ENCODE peak calls at places on chromosomes 7 and 10, in seven cellular contexts. T is mesenchymal stem cell, G is H9, D is mesendoderm, K is H1, P is IMR-90, E is neuronal stem cell. N is an unnamed sample.

GRCh38 chr7:38975944-38976392 is 1.7 kb upstream of the POU6F2 start:
- DNase-seq in T (no peak), G (peak; percentile 76), D (peak; percentile 54), K (peak; percentile 27), P (no peak), E (peak; percentile 51), N (no peak)

GRCh38 chr10:77820349-77820748 is 106.2 kb downstream of the DLG5 start:
- DNase-seq in T (no peak), G (no peak), D (no peak), K (no peak), P (peak; percentile 22), E (no peak), N (no peak)

GRCh38 chr10:95544783-95545500 is 16.2 kb downstream of the SORBS1 start:
- DNase-seq in T (no peak), G (no peak), D (no peak), K (no peak), P (no peak), E (no peak), N (no peak)

GRCh38 chr7:95342642-95343252 is 18.4 kb upstream of the PON1 start:
- DNase-seq in T (no peak), G (peak; percentile 53), D (peak; percentile 60), K (peak; percentile 17), P (no peak), E (no peak), N (no peak)

GRCh38 chr10:77837248-77837924 is 89.2 kb downstream of the DLG5 start:
- DNase-seq in T (peak; percentile 55), G (peak; percentile 93), D (peak; percentile 93), K (no peak), P (peak; percentile 78), E (peak; percentile 67), N (no peak)

GRCh38 chr10:15211464-15211979 is 43.0 kb upstream of the NMT2 start:
- DNase-seq in T (peak; percentile 73), G (no peak), D (no peak), K (no peak), P (peak; percentile 93), E (no peak), N (no peak)

GRCh38 chr10:13099666-13100348 is at the start of gene OPTN:
- DNase-seq in T (peak; percentile 92), G (peak; percentile 91), D (peak; percentile 85), K (peak; percentile 21), P (peak; percentile 83), E (peak; percentile 81), N (peak; percentile 66)

GRCh38 chr7:139995034-139995915 is 67.5 kb downstream of the PARP12 start:
- DNase-seq in T (peak; percentile 86), G (no peak), D (no peak), K (no peak), P (peak; percentile 87), E (no peak), N (no peak)

GRCh38 chr7:29139796-29140195 is 6.5 kb downstream of the CPVL start:
- DNase-seq in T (no peak), G (no peak), D (no peak), K (no peak), P (no peak), E (no peak), N (no peak)

GRCh38 chr10:103852189-103852711 is 3.1 kb downstream of the SH3PXD2A start:
- DNase-seq in T (peak; percentile 97), G (no peak), D (no peak), K (no peak), P (peak; percentile 52), E (no peak), N (no peak)

GRCh38 chr10:60737242-60737641 is 41.0 kb upstream of the CDK1 start:
- DNase-seq in T (no peak), G (no peak), D (no peak), K (no peak), P (no peak), E (no peak), N (no peak)

GRCh38 chr10:33094263-33095051 is 136.4 kb upstream of the ITGB1 start:
- DNase-seq in T (no peak), G (no peak), D (no peak), K (no peak), P (no peak), E (no peak), N (no peak)

GRCh38 chr10:31757374-31757773 is 171.3 kb downstream of the ARHGAP12 start:
- DNase-seq in T (no peak), G (no peak), D (no peak), K (no peak), P (no peak), E (no peak), N (no peak)

GRCh38 chr7:1691601-1692499 is 21.8 kb downstream of the ELFN1 start:
- DNase-seq in T (no peak), G (peak; percentile 25), D (no peak), K (no peak), P (no peak), E (no peak), N (no peak)

GRCh38 chr7:44735403-44736165 is 13.1 kb upstream of the ZMIZ2 start:
- DNase-seq in T (peak; percentile 99), G (no peak), D (no peak), K (no peak), P (peak; percentile 99), E (no peak), N (peak; percentile 92)

GRCh38 chr7:105589221-105590077 is 8.2 kb upstream of the EFCAB10 start:
- DNase-seq in T (peak; percentile 82), G (peak; percentile 77), D (peak; percentile 83), K (no peak), P (peak; percentile 81), E (peak; percentile 43), N (peak; percentile 61)

GRCh38 chr7:83060218-83060617 is 102.5 kb downstream of the PCLO start:
- DNase-seq in T (peak; percentile 4), G (no peak), D (peak; percentile 13), K (no peak), P (no peak), E (no peak), N (no peak)

GRCh38 chr7:100673942-100674431 is 447 bp downstream of the GNB2 start:
- DNase-seq in T (no peak), G (no peak), D (no peak), K (no peak), P (no peak), E (no peak), N (no peak)

GRCh38 chr10:89332092-89332633 is 4.4 kb downstream of the IFIT3 start:
- DNase-seq in T (peak; percentile 91), G (no peak), D (no peak), K (no peak), P (peak; percentile 78), E (no peak), N (peak; percentile 31)

GRCh38 chr10:77164616-77165311 is 472.8 kb downstream of the KCNMA1 start:
- DNase-seq in T (peak; percentile 47), G (no peak), D (no peak), K (no peak), P (peak; percentile 73), E (no peak), N (peak; percentile 8)

GRCh38 chr10:61389887-61390286 is 63.3 kb downstream of the TMEM26 start:
- DNase-seq in T (no peak), G (no peak), D (no peak), K (no peak), P (no peak), E (no peak), N (no peak)

GRCh38 chr10:4064489-4064888 is 279.5 kb upstream of the KLF6 start:
- DNase-seq in T (no peak), G (no peak), D (no peak), K (no peak), P (no peak), E (no peak), N (no peak)
- H2BK5ac ChIP-seq in T (no peak overlapping the region), G (no peak overlapping the region), D (no peak overlapping the region), K (no peak overlapping the region), P (no peak overlapping the region), E (no peak overlapping the region), N (no peak overlapping the region)

GRCh38 chr7:37265006-37265405 is 183.7 kb downstream of the ELMO1 start:
- DNase-seq in T (no peak), G (no peak), D (no peak), K (no peak), P (no peak), E (no peak), N (no peak)

GRCh38 chr7:37256631-37257030 is 192.0 kb downstream of the ELMO1 start:
- DNase-seq in T (no peak), G (no peak), D (no peak), K (no peak), P (no peak), E (no peak), N (no peak)

GRCh38 chr7:37255327-37255944 is 193.2 kb downstream of the ELMO1 start:
- DNase-seq in T (no peak), G (no peak), D (no peak), K (no peak), P (no peak), E (no peak), N (no peak)

DNA sequence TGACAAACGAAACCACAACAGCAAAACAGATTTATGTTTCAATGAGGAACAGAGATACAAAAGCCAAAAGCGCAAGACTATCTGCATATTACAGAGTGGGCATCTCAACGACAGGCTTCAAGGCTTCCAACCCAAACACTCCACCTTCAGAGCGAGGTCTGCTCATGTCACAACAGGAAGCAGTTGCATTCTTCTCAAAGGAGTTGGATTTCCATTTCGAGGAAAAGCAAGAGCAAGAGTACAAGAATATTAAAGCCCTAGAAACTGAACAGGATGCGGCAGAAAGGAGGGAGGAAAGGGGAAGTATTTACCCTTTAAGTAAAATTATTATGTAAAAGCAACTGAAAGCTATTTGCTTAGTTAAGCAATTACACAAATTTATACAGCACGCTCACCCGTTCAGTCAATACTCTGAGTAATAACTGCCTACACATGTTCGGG is 189.3 kb downstream of the ELMO1 start:
- DNase-seq in T (no peak), G (no peak), D (no peak), K (no peak), P (no peak), E (no peak), N (no peak)
- H2BK5ac ChIP-seq in T (no peak overlapping the region), G (no peak overlapping the region), D (no peak overlapping the region), K (peak overlapping the region; percentile 38), P (no peak overlapping the region), E (no peak overlapping the region), N (no peak overlapping the region)

GRCh38 chr10:112593023-112593422 is 146.0 kb downstream of the VTI1A start:
- DNase-seq in T (no peak), G (no peak), D (no peak), K (no peak), P (no peak), E (no peak), N (no peak)
- H2BK5ac ChIP-seq in T (no peak overlapping the region), G (no peak overlapping the region), D (no peak overlapping the region), K (no peak overlapping the region), P (no peak overlapping the region), E (no peak overlapping the region), N (no peak overlapping the region)

DNA sequence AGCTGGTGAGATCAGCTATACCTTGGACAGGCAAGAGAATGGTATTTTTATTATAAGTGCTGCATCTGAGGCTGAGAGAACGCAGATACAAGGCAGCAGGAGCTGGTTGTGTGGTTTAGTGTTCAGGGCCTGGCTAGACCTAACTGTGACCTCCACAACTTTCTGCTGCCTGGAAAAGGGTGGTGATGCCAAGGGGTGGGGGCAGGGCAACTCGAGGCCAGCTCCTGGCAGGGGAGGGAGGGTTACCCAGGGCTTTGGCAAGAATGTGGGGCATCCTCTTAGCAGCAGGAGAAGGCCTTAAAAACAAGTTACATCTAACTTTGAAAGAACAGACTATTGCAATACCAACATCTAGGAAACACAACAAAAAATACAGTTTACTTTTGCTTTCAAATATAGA is 13.0 kb downstream of the MXI1 start:
- DNase-seq in T (no peak), G (no peak), D (no peak), K (no peak), P (no peak), E (no peak), N (no peak)
- H2BK5ac ChIP-seq in T (no peak overlapping the region), G (no peak overlapping the region), D (no peak overlapping the region), K (no peak overlapping the region), P (no peak overlapping the region), E (no peak overlapping the region), N (no peak overlapping the region)